ENCODE peak calls at places on chromosome 2, in eight cellular contexts. One of them, this sample, is unnamed.
A peak's percentile ranks its signal among the peaks of the same experiment; 100 is the strongest.

GRCh38 chr2:12202301-12202700 is 455.9 kb downstream of the LPIN1 start:
- DNase-seq in NCI-H510A treated with DMSO at 0.1 percent for 48 hours: no peak
- DNase-seq in activated CD8-positive, alpha-beta memory T cell treated with anti-CD3 and anti-CD28 coated beads, Interleukin-2, amount 50 U/mL, for 48 hours: no peak
- DNase-seq in AML-193: no peak
- DNase-seq in SIG-M5: no peak
- DNase-seq in EL: peak; percentile 22
- DNase-seq in foreskin keratinocyte: no peak
- DNase-seq in activated naive CD8-positive, alpha-beta T cell treated with anti-CD3 and anti-CD28 coated beads, Interleukin-2, amount 50 U/mL, for 24 hours: no peak
- DNase-seq in this sample: no peak

GRCh38 chr2:124983595-124983994 is 958.5 kb downstream of the CNTNAP5 start:
- DNase-seq in SIG-M5: no peak
- DNase-seq in AML-193: no peak
- DNase-seq in EL: peak; percentile 12
- DNase-seq in activated naive CD8-positive, alpha-beta T cell treated with anti-CD3 and anti-CD28 coated beads, Interleukin-2, amount 50 U/mL, for 24 hours: no peak
- DNase-seq in activated CD8-positive, alpha-beta memory T cell treated with anti-CD3 and anti-CD28 coated beads, Interleukin-2, amount 50 U/mL, for 48 hours: no peak
- DNase-seq in foreskin keratinocyte: peak; percentile 9
- DNase-seq in NCI-H510A treated with DMSO at 0.1 percent for 48 hours: no peak
- DNase-seq in this sample: no peak

GRCh38 chr2:25293958-25294513 is 47.7 kb downstream of the DNMT3A start:
- DNase-seq in SIG-M5: no peak
- DNase-seq in AML-193: no peak
- DNase-seq in activated CD8-positive, alpha-beta memory T cell treated with anti-CD3 and anti-CD28 coated beads, Interleukin-2, amount 50 U/mL, for 48 hours: no peak
- DNase-seq in NCI-H510A treated with DMSO at 0.1 percent for 48 hours: no peak
- DNase-seq in activated naive CD8-positive, alpha-beta T cell treated with anti-CD3 and anti-CD28 coated beads, Interleukin-2, amount 50 U/mL, for 24 hours: peak; percentile 36
- DNase-seq in foreskin keratinocyte: no peak
- DNase-seq in EL: no peak
- DNase-seq in this sample: no peak

GRCh38 chr2:231469568-231469920 is 5.3 kb upstream of the NCL start:
- DNase-seq in activated CD8-positive, alpha-beta memory T cell treated with anti-CD3 and anti-CD28 coated beads, Interleukin-2, amount 50 U/mL, for 48 hours: no peak
- DNase-seq in SIG-M5: no peak
- DNase-seq in activated naive CD8-positive, alpha-beta T cell treated with anti-CD3 and anti-CD28 coated beads, Interleukin-2, amount 50 U/mL, for 24 hours: no peak
- DNase-seq in NCI-H510A treated with DMSO at 0.1 percent for 48 hours: no peak
- DNase-seq in foreskin keratinocyte: no peak
- DNase-seq in AML-193: peak; percentile 36
- DNase-seq in EL: no peak
- DNase-seq in this sample: no peak

GRCh38 chr2:68336192-68336591 is 16.4 kb upstream of the CNRIP1 start:
- DNase-seq in AML-193: no peak
- DNase-seq in activated CD8-positive, alpha-beta memory T cell treated with anti-CD3 and anti-CD28 coated beads, Interleukin-2, amount 50 U/mL, for 48 hours: no peak
- DNase-seq in foreskin keratinocyte: peak; percentile 92
- DNase-seq in activated naive CD8-positive, alpha-beta T cell treated with anti-CD3 and anti-CD28 coated beads, Interleukin-2, amount 50 U/mL, for 24 hours: no peak
- DNase-seq in NCI-H510A treated with DMSO at 0.1 percent for 48 hours: no peak
- DNase-seq in SIG-M5: no peak
- DNase-seq in EL: peak; percentile 83
- DNase-seq in this sample: peak; percentile 44

GRCh38 chr2:55842009-55842408 is 81.6 kb downstream of the EFEMP1 start:
- DNase-seq in EL: peak; percentile 72
- DNase-seq in SIG-M5: no peak
- DNase-seq in AML-193: no peak
- DNase-seq in activated CD8-positive, alpha-beta memory T cell treated with anti-CD3 and anti-CD28 coated beads, Interleukin-2, amount 50 U/mL, for 48 hours: no peak
- DNase-seq in NCI-H510A treated with DMSO at 0.1 percent for 48 hours: no peak
- DNase-seq in foreskin keratinocyte: no peak
- DNase-seq in activated naive CD8-positive, alpha-beta T cell treated with anti-CD3 and anti-CD28 coated beads, Interleukin-2, amount 50 U/mL, for 24 hours: no peak
- DNase-seq in this sample: no peak

GRCh38 chr2:82694431-82694830 is 1764.6 kb downstream of the SUCLG1 start:
- DNase-seq in NCI-H510A treated with DMSO at 0.1 percent for 48 hours: no peak
- DNase-seq in activated naive CD8-positive, alpha-beta T cell treated with anti-CD3 and anti-CD28 coated beads, Interleukin-2, amount 50 U/mL, for 24 hours: no peak
- DNase-seq in EL: no peak
- DNase-seq in AML-193: no peak
- DNase-seq in SIG-M5: no peak
- DNase-seq in activated CD8-positive, alpha-beta memory T cell treated with anti-CD3 and anti-CD28 coated beads, Interleukin-2, amount 50 U/mL, for 48 hours: no peak
- DNase-seq in foreskin keratinocyte: no peak
- DNase-seq in this sample: no peak

GRCh38 chr2:23649819-23650218 is 264.8 kb downstream of the KLHL29 start:
- DNase-seq in foreskin keratinocyte: no peak
- DNase-seq in activated CD8-positive, alpha-beta memory T cell treated with anti-CD3 and anti-CD28 coated beads, Interleukin-2, amount 50 U/mL, for 48 hours: no peak
- DNase-seq in activated naive CD8-positive, alpha-beta T cell treated with anti-CD3 and anti-CD28 coated beads, Interleukin-2, amount 50 U/mL, for 24 hours: peak; percentile 7
- DNase-seq in SIG-M5: no peak
- DNase-seq in AML-193: no peak
- DNase-seq in NCI-H510A treated with DMSO at 0.1 percent for 48 hours: no peak
- DNase-seq in EL: peak; percentile 4
- DNase-seq in this sample: no peak

GRCh38 chr2:11187083-11187619 is 31.9 kb downstream of the SLC66A3 start:
- DNase-seq in SIG-M5: no peak
- DNase-seq in NCI-H510A treated with DMSO at 0.1 percent for 48 hours: no peak
- DNase-seq in activated naive CD8-positive, alpha-beta T cell treated with anti-CD3 and anti-CD28 coated beads, Interleukin-2, amount 50 U/mL, for 24 hours: no peak
- DNase-seq in EL: peak; percentile 76
- DNase-seq in AML-193: no peak
- DNase-seq in foreskin keratinocyte: no peak
- DNase-seq in activated CD8-positive, alpha-beta memory T cell treated with anti-CD3 and anti-CD28 coated beads, Interleukin-2, amount 50 U/mL, for 48 hours: no peak
- DNase-seq in this sample: no peak

GRCh38 chr2:235088608-235089020 is 136.8 kb downstream of the SH3BP4 start:
- DNase-seq in EL: no peak
- DNase-seq in foreskin keratinocyte: no peak
- DNase-seq in activated naive CD8-positive, alpha-beta T cell treated with anti-CD3 and anti-CD28 coated beads, Interleukin-2, amount 50 U/mL, for 24 hours: no peak
- DNase-seq in NCI-H510A treated with DMSO at 0.1 percent for 48 hours: no peak
- DNase-seq in AML-193: no peak
- DNase-seq in SIG-M5: no peak
- DNase-seq in activated CD8-positive, alpha-beta memory T cell treated with anti-CD3 and anti-CD28 coated beads, Interleukin-2, amount 50 U/mL, for 48 hours: no peak
- DNase-seq in this sample: peak; percentile 18

GRCh38 chr2:53286336-53286735 is 481.3 kb upstream of the CHAC2 start:
- DNase-seq in activated CD8-positive, alpha-beta memory T cell treated with anti-CD3 and anti-CD28 coated beads, Interleukin-2, amount 50 U/mL, for 48 hours: no peak
- DNase-seq in activated naive CD8-positive, alpha-beta T cell treated with anti-CD3 and anti-CD28 coated beads, Interleukin-2, amount 50 U/mL, for 24 hours: no peak
- DNase-seq in AML-193: no peak
- DNase-seq in EL: peak; percentile 26
- DNase-seq in NCI-H510A treated with DMSO at 0.1 percent for 48 hours: no peak
- DNase-seq in SIG-M5: no peak
- DNase-seq in foreskin keratinocyte: peak; percentile 78
- DNase-seq in this sample: no peak

GRCh38 chr2:239758325-239758877 is 266.7 kb downstream of the NDUFA10 start:
- DNase-seq in activated CD8-positive, alpha-beta memory T cell treated with anti-CD3 and anti-CD28 coated beads, Interleukin-2, amount 50 U/mL, for 48 hours: no peak
- DNase-seq in foreskin keratinocyte: peak; percentile 25
- DNase-seq in NCI-H510A treated with DMSO at 0.1 percent for 48 hours: no peak
- DNase-seq in AML-193: no peak
- DNase-seq in activated naive CD8-positive, alpha-beta T cell treated with anti-CD3 and anti-CD28 coated beads, Interleukin-2, amount 50 U/mL, for 24 hours: no peak
- DNase-seq in EL: no peak
- DNase-seq in SIG-M5: no peak
- DNase-seq in this sample: no peak

GRCh38 chr2:121133551-121134319 is 151.3 kb downstream of the TFCP2L1 start:
- DNase-seq in SIG-M5: no peak
- DNase-seq in foreskin keratinocyte: no peak
- DNase-seq in EL: no peak
- DNase-seq in AML-193: no peak
- DNase-seq in NCI-H510A treated with DMSO at 0.1 percent for 48 hours: no peak
- DNase-seq in activated CD8-positive, alpha-beta memory T cell treated with anti-CD3 and anti-CD28 coated beads, Interleukin-2, amount 50 U/mL, for 48 hours: no peak
- DNase-seq in activated naive CD8-positive, alpha-beta T cell treated with anti-CD3 and anti-CD28 coated beads, Interleukin-2, amount 50 U/mL, for 24 hours: no peak
- DNase-seq in this sample: no peak

GRCh38 chr2:10086950-10087349 is 6.7 kb upstream of the CYS1 start:
- DNase-seq in activated naive CD8-positive, alpha-beta T cell treated with anti-CD3 and anti-CD28 coated beads, Interleukin-2, amount 50 U/mL, for 24 hours: no peak
- DNase-seq in SIG-M5: no peak
- DNase-seq in foreskin keratinocyte: no peak
- DNase-seq in activated CD8-positive, alpha-beta memory T cell treated with anti-CD3 and anti-CD28 coated beads, Interleukin-2, amount 50 U/mL, for 48 hours: no peak
- DNase-seq in AML-193: no peak
- DNase-seq in NCI-H510A treated with DMSO at 0.1 percent for 48 hours: no peak
- DNase-seq in EL: no peak
- DNase-seq in this sample: no peak

GRCh38 chr2:241702155-241702404 is 241 bp downstream of the ING5 start:
- DNase-seq in activated CD8-positive, alpha-beta memory T cell treated with anti-CD3 and anti-CD28 coated beads, Interleukin-2, amount 50 U/mL, for 48 hours: peak; percentile 98
- DNase-seq in SIG-M5: no peak
- DNase-seq in AML-193: no peak
- DNase-seq in activated naive CD8-positive, alpha-beta T cell treated with anti-CD3 and anti-CD28 coated beads, Interleukin-2, amount 50 U/mL, for 24 hours: peak; percentile 87
- DNase-seq in EL: peak; percentile 74
- DNase-seq in foreskin keratinocyte: no peak
- DNase-seq in NCI-H510A treated with DMSO at 0.1 percent for 48 hours: peak; percentile 29
- DNase-seq in this sample: peak; percentile 81

GRCh38 chr2:13638181-13638580 is 921.4 kb downstream of the TRIB2 start:
- DNase-seq in activated CD8-positive, alpha-beta memory T cell treated with anti-CD3 and anti-CD28 coated beads, Interleukin-2, amount 50 U/mL, for 48 hours: no peak
- DNase-seq in foreskin keratinocyte: peak; percentile 95
- DNase-seq in AML-193: no peak
- DNase-seq in NCI-H510A treated with DMSO at 0.1 percent for 48 hours: no peak
- DNase-seq in activated naive CD8-positive, alpha-beta T cell treated with anti-CD3 and anti-CD28 coated beads, Interleukin-2, amount 50 U/mL, for 24 hours: no peak
- DNase-seq in SIG-M5: no peak
- DNase-seq in EL: no peak
- DNase-seq in this sample: no peak

GRCh38 chr2:163182764-163183354 is 344.3 kb upstream of the KCNH7 start:
- DNase-seq in AML-193: peak; percentile 34
- DNase-seq in NCI-H510A treated with DMSO at 0.1 percent for 48 hours: peak; percentile 4
- DNase-seq in activated naive CD8-positive, alpha-beta T cell treated with anti-CD3 and anti-CD28 coated beads, Interleukin-2, amount 50 U/mL, for 24 hours: no peak
- DNase-seq in activated CD8-positive, alpha-beta memory T cell treated with anti-CD3 and anti-CD28 coated beads, Interleukin-2, amount 50 U/mL, for 48 hours: no peak
- DNase-seq in foreskin keratinocyte: no peak
- DNase-seq in EL: peak; percentile 2
- DNase-seq in SIG-M5: no peak
- DNase-seq in this sample: no peak

GRCh38 chr2:26555246-26556133 is 77.6 kb upstream of the OTOF start:
- DNase-seq in AML-193: no peak
- DNase-seq in EL: peak; percentile 18
- DNase-seq in foreskin keratinocyte: no peak
- DNase-seq in activated CD8-positive, alpha-beta memory T cell treated with anti-CD3 and anti-CD28 coated beads, Interleukin-2, amount 50 U/mL, for 48 hours: no peak
- DNase-seq in NCI-H510A treated with DMSO at 0.1 percent for 48 hours: peak; percentile 32
- DNase-seq in SIG-M5: no peak
- DNase-seq in activated naive CD8-positive, alpha-beta T cell treated with anti-CD3 and anti-CD28 coated beads, Interleukin-2, amount 50 U/mL, for 24 hours: no peak
- DNase-seq in this sample: no peak

GRCh38 chr2:239710953-239711861 is 310.4 kb upstream of the HDAC4 start:
- DNase-seq in SIG-M5: no peak
- DNase-seq in activated naive CD8-positive, alpha-beta T cell treated with anti-CD3 and anti-CD28 coated beads, Interleukin-2, amount 50 U/mL, for 24 hours: no peak
- DNase-seq in AML-193: no peak
- DNase-seq in activated CD8-positive, alpha-beta memory T cell treated with anti-CD3 and anti-CD28 coated beads, Interleukin-2, amount 50 U/mL, for 48 hours: peak; percentile 12
- DNase-seq in foreskin keratinocyte: no peak
- DNase-seq in EL: no peak
- DNase-seq in NCI-H510A treated with DMSO at 0.1 percent for 48 hours: no peak
- DNase-seq in this sample: no peak

GRCh38 chr2:95287336-95287735 is 9.8 kb upstream of the KCNIP3 start:
- DNase-seq in activated CD8-positive, alpha-beta memory T cell treated with anti-CD3 and anti-CD28 coated beads, Interleukin-2, amount 50 U/mL, for 48 hours: no peak
- DNase-seq in activated naive CD8-positive, alpha-beta T cell treated with anti-CD3 and anti-CD28 coated beads, Interleukin-2, amount 50 U/mL, for 24 hours: no peak
- DNase-seq in AML-193: no peak
- DNase-seq in NCI-H510A treated with DMSO at 0.1 percent for 48 hours: no peak
- DNase-seq in foreskin keratinocyte: no peak
- DNase-seq in SIG-M5: no peak
- DNase-seq in EL: no peak
- DNase-seq in this sample: no peak

GRCh38 chr2:67977464-67977863 is 85.3 kb downstream of the C1D start:
- DNase-seq in EL: no peak
- DNase-seq in foreskin keratinocyte: no peak
- DNase-seq in activated naive CD8-positive, alpha-beta T cell treated with anti-CD3 and anti-CD28 coated beads, Interleukin-2, amount 50 U/mL, for 24 hours: no peak
- DNase-seq in SIG-M5: no peak
- DNase-seq in AML-193: no peak
- DNase-seq in activated CD8-positive, alpha-beta memory T cell treated with anti-CD3 and anti-CD28 coated beads, Interleukin-2, amount 50 U/mL, for 48 hours: no peak
- DNase-seq in NCI-H510A treated with DMSO at 0.1 percent for 48 hours: no peak
- DNase-seq in this sample: no peak

GRCh38 chr2:68328901-68329300 is 9.2 kb upstream of the CNRIP1 start:
- DNase-seq in activated CD8-positive, alpha-beta memory T cell treated with anti-CD3 and anti-CD28 coated beads, Interleukin-2, amount 50 U/mL, for 48 hours: no peak
- DNase-seq in NCI-H510A treated with DMSO at 0.1 percent for 48 hours: no peak
- DNase-seq in activated naive CD8-positive, alpha-beta T cell treated with anti-CD3 and anti-CD28 coated beads, Interleukin-2, amount 50 U/mL, for 24 hours: no peak
- DNase-seq in SIG-M5: no peak
- DNase-seq in EL: no peak
- DNase-seq in foreskin keratinocyte: no peak
- DNase-seq in AML-193: no peak
- DNase-seq in this sample: no peak

GRCh38 chr2:12504443-12504842 is 212.3 kb upstream of the TRIB2 start:
- DNase-seq in SIG-M5: no peak
- DNase-seq in activated CD8-positive, alpha-beta memory T cell treated with anti-CD3 and anti-CD28 coated beads, Interleukin-2, amount 50 U/mL, for 48 hours: no peak
- DNase-seq in activated naive CD8-positive, alpha-beta T cell treated with anti-CD3 and anti-CD28 coated beads, Interleukin-2, amount 50 U/mL, for 24 hours: peak; percentile 40
- DNase-seq in NCI-H510A treated with DMSO at 0.1 percent for 48 hours: no peak
- DNase-seq in EL: peak; percentile 46
- DNase-seq in foreskin keratinocyte: no peak
- DNase-seq in AML-193: no peak
- DNase-seq in this sample: no peak

GRCh38 chr2:43418673-43419072 is 177.2 kb downstream of the THADA start:
- DNase-seq in AML-193: no peak
- DNase-seq in activated naive CD8-positive, alpha-beta T cell treated with anti-CD3 and anti-CD28 coated beads, Interleukin-2, amount 50 U/mL, for 24 hours: no peak
- DNase-seq in foreskin keratinocyte: no peak
- DNase-seq in activated CD8-positive, alpha-beta memory T cell treated with anti-CD3 and anti-CD28 coated beads, Interleukin-2, amount 50 U/mL, for 48 hours: no peak
- DNase-seq in EL: no peak
- DNase-seq in NCI-H510A treated with DMSO at 0.1 percent for 48 hours: no peak
- DNase-seq in SIG-M5: peak; percentile 6
- DNase-seq in this sample: no peak

GRCh38 chr2:70680735-70681134 is 87.3 kb downstream of the ADD2 start:
- DNase-seq in activated naive CD8-positive, alpha-beta T cell treated with anti-CD3 and anti-CD28 coated beads, Interleukin-2, amount 50 U/mL, for 24 hours: no peak
- DNase-seq in activated CD8-positive, alpha-beta memory T cell treated with anti-CD3 and anti-CD28 coated beads, Interleukin-2, amount 50 U/mL, for 48 hours: no peak
- DNase-seq in AML-193: no peak
- DNase-seq in NCI-H510A treated with DMSO at 0.1 percent for 48 hours: no peak
- DNase-seq in foreskin keratinocyte: no peak
- DNase-seq in SIG-M5: no peak
- DNase-seq in EL: no peak
- DNase-seq in this sample: no peak

GRCh38 chr2:20351555-20352229 is 1.0 kb upstream of the PUM2 start:
- DNase-seq in NCI-H510A treated with DMSO at 0.1 percent for 48 hours: peak; percentile 91
- DNase-seq in activated CD8-positive, alpha-beta memory T cell treated with anti-CD3 and anti-CD28 coated beads, Interleukin-2, amount 50 U/mL, for 48 hours: no peak
- DNase-seq in AML-193: no peak
- DNase-seq in EL: no peak
- DNase-seq in foreskin keratinocyte: no peak
- DNase-seq in activated naive CD8-positive, alpha-beta T cell treated with anti-CD3 and anti-CD28 coated beads, Interleukin-2, amount 50 U/mL, for 24 hours: no peak
- DNase-seq in SIG-M5: no peak
- DNase-seq in this sample: no peak

GRCh38 chr2:78701546-78701945 is 324.0 kb upstream of the REG3G start:
- DNase-seq in SIG-M5: no peak
- DNase-seq in EL: no peak
- DNase-seq in AML-193: no peak
- DNase-seq in foreskin keratinocyte: no peak
- DNase-seq in activated CD8-positive, alpha-beta memory T cell treated with anti-CD3 and anti-CD28 coated beads, Interleukin-2, amount 50 U/mL, for 48 hours: no peak
- DNase-seq in activated naive CD8-positive, alpha-beta T cell treated with anti-CD3 and anti-CD28 coated beads, Interleukin-2, amount 50 U/mL, for 24 hours: no peak
- DNase-seq in NCI-H510A treated with DMSO at 0.1 percent for 48 hours: no peak
- DNase-seq in this sample: no peak

GRCh38 chr2:54906711-54907110 is 143.5 kb downstream of the RTN4 start:
- DNase-seq in EL: no peak
- DNase-seq in activated CD8-positive, alpha-beta memory T cell treated with anti-CD3 and anti-CD28 coated beads, Interleukin-2, amount 50 U/mL, for 48 hours: no peak
- DNase-seq in NCI-H510A treated with DMSO at 0.1 percent for 48 hours: no peak
- DNase-seq in AML-193: no peak
- DNase-seq in SIG-M5: no peak
- DNase-seq in activated naive CD8-positive, alpha-beta T cell treated with anti-CD3 and anti-CD28 coated beads, Interleukin-2, amount 50 U/mL, for 24 hours: no peak
- DNase-seq in foreskin keratinocyte: no peak
- DNase-seq in this sample: no peak

GRCh38 chr2:68196120-68196716 is 38.5 kb downstream of the PNO1 start:
- DNase-seq in activated naive CD8-positive, alpha-beta T cell treated with anti-CD3 and anti-CD28 coated beads, Interleukin-2, amount 50 U/mL, for 24 hours: peak; percentile 36
- DNase-seq in activated CD8-positive, alpha-beta memory T cell treated with anti-CD3 and anti-CD28 coated beads, Interleukin-2, amount 50 U/mL, for 48 hours: no peak
- DNase-seq in AML-193: no peak
- DNase-seq in EL: peak; percentile 62
- DNase-seq in NCI-H510A treated with DMSO at 0.1 percent for 48 hours: peak; percentile 20
- DNase-seq in foreskin keratinocyte: peak; percentile 37
- DNase-seq in SIG-M5: no peak
- DNase-seq in this sample: peak; percentile 64

GRCh38 chr2:41990688-41991087 is 57.1 kb upstream of the PKDCC start:
- DNase-seq in EL: no peak
- DNase-seq in activated naive CD8-positive, alpha-beta T cell treated with anti-CD3 and anti-CD28 coated beads, Interleukin-2, amount 50 U/mL, for 24 hours: no peak
- DNase-seq in NCI-H510A treated with DMSO at 0.1 percent for 48 hours: no peak
- DNase-seq in foreskin keratinocyte: peak; percentile 11
- DNase-seq in SIG-M5: no peak
- DNase-seq in AML-193: no peak
- DNase-seq in activated CD8-positive, alpha-beta memory T cell treated with anti-CD3 and anti-CD28 coated beads, Interleukin-2, amount 50 U/mL, for 48 hours: no peak
- DNase-seq in this sample: no peak

GRCh38 chr2:178732913-178733312 is 74.3 kb downstream of the TTN start:
- DNase-seq in NCI-H510A treated with DMSO at 0.1 percent for 48 hours: no peak
- DNase-seq in activated CD8-positive, alpha-beta memory T cell treated with anti-CD3 and anti-CD28 coated beads, Interleukin-2, amount 50 U/mL, for 48 hours: no peak
- DNase-seq in EL: no peak
- DNase-seq in AML-193: no peak
- DNase-seq in SIG-M5: no peak
- DNase-seq in foreskin keratinocyte: no peak
- DNase-seq in activated naive CD8-positive, alpha-beta T cell treated with anti-CD3 and anti-CD28 coated beads, Interleukin-2, amount 50 U/mL, for 24 hours: no peak
- DNase-seq in this sample: no peak

GRCh38 chr2:156057647-156058046 is 274.9 kb downstream of the NR4A2 start:
- DNase-seq in NCI-H510A treated with DMSO at 0.1 percent for 48 hours: no peak
- DNase-seq in foreskin keratinocyte: no peak
- DNase-seq in AML-193: no peak
- DNase-seq in EL: no peak
- DNase-seq in SIG-M5: no peak
- DNase-seq in activated CD8-positive, alpha-beta memory T cell treated with anti-CD3 and anti-CD28 coated beads, Interleukin-2, amount 50 U/mL, for 48 hours: no peak
- DNase-seq in activated naive CD8-positive, alpha-beta T cell treated with anti-CD3 and anti-CD28 coated beads, Interleukin-2, amount 50 U/mL, for 24 hours: no peak
- DNase-seq in this sample: no peak

GRCh38 chr2:54465143-54465542 is 9.0 kb downstream of the SPTBN1 start:
- DNase-seq in foreskin keratinocyte: no peak
- DNase-seq in activated CD8-positive, alpha-beta memory T cell treated with anti-CD3 and anti-CD28 coated beads, Interleukin-2, amount 50 U/mL, for 48 hours: no peak
- DNase-seq in SIG-M5: no peak
- DNase-seq in AML-193: no peak
- DNase-seq in EL: no peak
- DNase-seq in activated naive CD8-positive, alpha-beta T cell treated with anti-CD3 and anti-CD28 coated beads, Interleukin-2, amount 50 U/mL, for 24 hours: no peak
- DNase-seq in NCI-H510A treated with DMSO at 0.1 percent for 48 hours: no peak
- DNase-seq in this sample: no peak

GRCh38 chr2:202269585-202269984 is 4.0 kb downstream of the NOP58 start:
- DNase-seq in EL: no peak
- DNase-seq in foreskin keratinocyte: no peak
- DNase-seq in activated naive CD8-positive, alpha-beta T cell treated with anti-CD3 and anti-CD28 coated beads, Interleukin-2, amount 50 U/mL, for 24 hours: no peak
- DNase-seq in NCI-H510A treated with DMSO at 0.1 percent for 48 hours: no peak
- DNase-seq in SIG-M5: peak; percentile 21
- DNase-seq in activated CD8-positive, alpha-beta memory T cell treated with anti-CD3 and anti-CD28 coated beads, Interleukin-2, amount 50 U/mL, for 48 hours: no peak
- DNase-seq in AML-193: peak; percentile 63
- DNase-seq in this sample: no peak